ENCODE peak calls at places on chromosomes 11 and 22, in nine cellular contexts. Z is left cardiac atrium; L is activated T-helper 1 cell treated with anti-CD3 and anti-CD28 coated beads, Interleukin-2, amount 50 U/mL, for 16 hours; H is IMR-90; T is ACHN; A is T-helper 2 cell; G is left ventricle myocardium inferior; W is T-helper 9 cell; O is iPS-NIHi11. V is an unnamed sample.

GRCh38 chr11:31922450-31922849 is 111.3 kb upstream of the PAX6 start:
- DNase-seq in H (no peak), W (no peak), O (no peak), T (no peak), L (no peak), G (no peak), A (no peak), Z (no peak), V (no peak)

GRCh38 chr22:33271390-33272161 is 213.4 kb upstream of the SYN3 start:
- DNase-seq in G (peak; percentile 67), A (no peak), T (no peak), O (no peak), H (peak; percentile 13), Z (peak; percentile 70), L (no peak), W (no peak), V (no peak)

GRCh38 chr11:46322759-46323158 is 24.5 kb upstream of the DGKZ start:
- DNase-seq in L (no peak), W (no peak), Z (no peak), H (peak; percentile 35), T (peak; percentile 37), G (no peak), A (no peak), O (peak; percentile 62), V (peak; percentile 57)

GRCh38 chr11:64571410-64572091 is 19.5 kb upstream of the SLC22A12 start:
- DNase-seq in O (peak; percentile 63), H (no peak), Z (no peak), T (no peak), L (no peak), G (no peak), W (no peak), A (no peak), V (peak; percentile 80)

GRCh38 chr11:130216591-130217132 is 57.1 kb downstream of the ST14 start:
- DNase-seq in G (no peak), L (no peak), O (no peak), T (no peak), H (no peak), W (no peak), Z (no peak), A (no peak), V (no peak)

GRCh38 chr11:109984634-109985289 is 108.4 kb upstream of the ZC3H12C start:
- DNase-seq in G (no peak), W (no peak), O (no peak), T (no peak), H (no peak), Z (no peak), L (no peak), A (no peak), V (no peak)

GRCh38 chr11:125100136-125100535 is 11.3 kb downstream of the TMEM218 start:
- DNase-seq in G (no peak), H (no peak), Z (no peak), L (no peak), W (no peak), T (no peak), A (no peak), O (no peak), V (no peak)

GRCh38 chr11:123173040-123173855 is 21.8 kb downstream of the CLMP start:
- DNase-seq in Z (no peak), A (no peak), T (peak; percentile 74), W (no peak), O (no peak), L (no peak), H (peak; percentile 100), G (no peak), V (peak; percentile 82)

GRCh38 chr22:45742866-45743450 is 71.3 kb downstream of the ATXN10 start:
- DNase-seq in L (no peak), A (no peak), G (no peak), W (no peak), H (peak; percentile 65), O (no peak), T (no peak), Z (peak; percentile 38), V (no peak)

GRCh38 chr22:38126928-38127668 is 16.6 kb upstream of the BAIAP2L2 start:
- DNase-seq in W (no peak), H (no peak), A (no peak), L (no peak), T (no peak), Z (no peak), G (no peak), O (no peak), V (no peak)

GRCh38 chr22:19239464-19239863 is 52.1 kb downstream of the CLTCL1 start:
- DNase-seq in H (no peak), O (no peak), T (no peak), G (no peak), A (no peak), W (no peak), Z (no peak), L (no peak), V (no peak)

GRCh38 chr11:82792822-82793569 is 59.3 kb upstream of the FAM181B start:
- DNase-seq in Z (no peak), G (no peak), H (no peak), W (no peak), T (no peak), O (no peak), A (no peak), L (no peak), V (no peak)

GRCh38 chr11:18720811-18721575 is 5.0 kb downstream of the IGSF22 start:
- DNase-seq in T (peak; percentile 76), L (peak; percentile 55), G (peak; percentile 85), A (peak; percentile 82), O (peak; percentile 90), Z (peak; percentile 89), H (peak; percentile 43), W (peak; percentile 79), V (peak; percentile 85)

GRCh38 chr11:83007909-83008580 is 63.7 kb downstream of the RAB30 start:
- DNase-seq in G (peak; percentile 55), O (peak; percentile 35), L (no peak), W (no peak), T (no peak), A (no peak), Z (peak; percentile 78), H (peak; percentile 24), V (no peak)

GRCh38 chr22:39949964-39950737 is 10.0 kb upstream of the TMA7B start:
- DNase-seq in O (no peak), H (no peak), T (no peak), A (no peak), W (no peak), G (no peak), Z (no peak), L (no peak), V (no peak)

GRCh38 chr22:48800036-48800885 is 1027.4 kb downstream of the BRD1 start:
- DNase-seq in A (no peak), T (no peak), Z (no peak), O (no peak), G (no peak), H (no peak), L (no peak), W (no peak), V (no peak)

GRCh38 chr11:1931791-1932480 is 12.4 kb downstream of the TNNT3 start:
- DNase-seq in Z (no peak), T (no peak), A (no peak), H (no peak), L (no peak), O (peak; percentile 9), W (no peak), G (no peak), V (no peak)

GRCh38 chr22:30287626-30288413 is 1.5 kb downstream of the CASTOR1 start:
- DNase-seq in L (peak; percentile 79), W (peak; percentile 86), T (peak; percentile 92), H (peak; percentile 90), O (peak; percentile 85), Z (peak; percentile 89), A (peak; percentile 81), G (peak; percentile 88), V (peak; percentile 97)

GRCh38 chr11:17476317-17477083 is at the start of gene ABCC8:
- DNase-seq in G (no peak), H (no peak), O (peak; percentile 73), T (no peak), Z (no peak), L (no peak), A (no peak), W (no peak), V (no peak)

GRCh38 chr22:40453676-40454075 is 83.3 kb downstream of the SGSM3 start:
- DNase-seq in Z (no peak), W (no peak), A (no peak), O (no peak), L (no peak), T (no peak), G (no peak), H (peak; percentile 43), V (no peak)

GRCh38 chr11:47244664-47245350 is 3.8 kb downstream of the ACP2 start:
- DNase-seq in H (no peak), T (no peak), Z (no peak), L (no peak), A (no peak), G (no peak), W (no peak), O (no peak), V (no peak)

GRCh38 chr11:64086263-64086938 is 50.7 kb downstream of the FLRT1 start:
- DNase-seq in T (no peak), A (no peak), O (no peak), H (peak; percentile 14), W (no peak), L (no peak), G (peak; percentile 64), Z (no peak), V (peak; percentile 26)

GRCh38 chr11:47466201-47466600 is 17.3 kb upstream of the RAPSN start:
- DNase-seq in Z (no peak), G (no peak), L (no peak), O (no peak), H (peak; percentile 44), A (no peak), T (no peak), W (no peak), V (no peak)

GRCh38 chr22:37763012-37763411 is 44.7 kb upstream of the GCAT start:
- DNase-seq in O (no peak), H (no peak), T (no peak), Z (no peak), A (no peak), W (no peak), L (no peak), G (no peak), V (no peak)

GRCh38 chr11:76846441-76846840 is 14.3 kb upstream of the ACER3 start:
- DNase-seq in W (no peak), Z (no peak), A (no peak), H (no peak), T (no peak), L (no peak), G (no peak), O (no peak), V (no peak)

GRCh38 chr11:121659811-121660210 is 207.0 kb upstream of the SORL1-AS1 start:
- DNase-seq in H (no peak), L (no peak), Z (no peak), T (no peak), G (no peak), A (no peak), W (no peak), O (no peak), V (no peak)

GRCh38 chr11:65017927-65018326 is 4.0 kb downstream of the ARL2 start:
- DNase-seq in Z (no peak), A (no peak), W (no peak), O (no peak), T (no peak), L (no peak), H (no peak), G (no peak), V (no peak)

GRCh38 chr11:77406396-77406795 is 67.5 kb downstream of the PAK1 start:
- DNase-seq in G (no peak), T (no peak), L (no peak), H (no peak), O (no peak), Z (no peak), W (no peak), A (no peak), V (no peak)

GRCh38 chr11:130999086-130999485 is 82.8 kb upstream of the SNX19 start:
- DNase-seq in O (no peak), H (peak; percentile 58), T (no peak), A (no peak), W (no peak), L (no peak), Z (no peak), G (no peak), V (no peak)

GRCh38 chr11:130403967-130404366 is 24.4 kb downstream of the ADAMTS8 start:
- DNase-seq in T (no peak), W (no peak), O (peak; percentile 56), G (no peak), A (no peak), H (no peak), Z (no peak), L (no peak), V (no peak)

GRCh38 chr11:107592256-107592655 is 1.3 kb downstream of the ELMOD1 start:
- DNase-seq in L (no peak), O (no peak), H (no peak), G (no peak), T (no peak), A (no peak), W (no peak), Z (no peak), V (no peak)